ENCODE peak calls at places on chromosomes 7 and 10, in four cellular contexts. G, T, P and O are unnamed samples.

GRCh38 chr7:3301472-3301778 is 373 bp downstream of the SDK1 start:
- DNase-seq in G (no peak), T (no peak), P (no peak), O (no peak)

GRCh38 chr10:93620925-93621324 is 8.6 kb downstream of the PDE6C start:
- DNase-seq in G (no peak), T (no peak), P (no peak), O (no peak)

GRCh38 chr10:95377950-95378349 is 87.1 kb upstream of the PDLIM1 start:
- DNase-seq in G (no peak), T (no peak), P (no peak), O (no peak)

GRCh38 chr7:69764681-69765080 is 166.4 kb downstream of the AUTS2 start:
- DNase-seq in G (no peak), T (no peak), P (no peak), O (no peak)

GRCh38 chr10:8473205-8473604 is 418.7 kb downstream of the GATA3 start:
- DNase-seq in G (no peak), T (no peak), P (no peak), O (no peak)

GRCh38 chr7:28530175-28531142 is 118.1 kb downstream of the CREB5 start:
- DNase-seq in G (peak; percentile 59), T (peak; percentile 69), P (no peak), O (no peak)

GRCh38 chr10:1747590-1748157 is 10.3 kb upstream of the ADARB2 start:
- DNase-seq in G (no peak), T (no peak), P (no peak), O (no peak)

GRCh38 chr10:92238586-92239098 is 52.2 kb downstream of the CPEB3 start:
- DNase-seq in G (no peak), T (no peak), P (no peak), O (no peak)

GRCh38 chr7:159017210-159017609 is 127.5 kb downstream of the VIPR2 start:
- DNase-seq in G (no peak), T (no peak), P (no peak), O (no peak)

GRCh38 chr10:28505359-28505959 is 27.5 kb upstream of the WAC start:
- DNase-seq in G (no peak), T (no peak), P (no peak), O (no peak)

GRCh38 chr7:17523813-17524741 is 225.6 kb downstream of the AHR start:
- DNase-seq in G (no peak), T (peak; percentile 83), P (no peak), O (peak; percentile 75)

GRCh38 chr10:59752278-59752940 is 846 bp downstream of the MRLN start:
- DNase-seq in G (no peak), T (no peak), P (no peak), O (no peak)

GRCh38 chr7:74575083-74575803 is 82.3 kb upstream of the GTF2I start:
- DNase-seq in G (no peak), T (no peak), P (peak; percentile 83), O (no peak)
- H3K4me3 ChIP-seq in G (no peak overlapping the region), T (no peak overlapping the region), P (no peak overlapping the region), O (no peak overlapping the region)

DNA sequence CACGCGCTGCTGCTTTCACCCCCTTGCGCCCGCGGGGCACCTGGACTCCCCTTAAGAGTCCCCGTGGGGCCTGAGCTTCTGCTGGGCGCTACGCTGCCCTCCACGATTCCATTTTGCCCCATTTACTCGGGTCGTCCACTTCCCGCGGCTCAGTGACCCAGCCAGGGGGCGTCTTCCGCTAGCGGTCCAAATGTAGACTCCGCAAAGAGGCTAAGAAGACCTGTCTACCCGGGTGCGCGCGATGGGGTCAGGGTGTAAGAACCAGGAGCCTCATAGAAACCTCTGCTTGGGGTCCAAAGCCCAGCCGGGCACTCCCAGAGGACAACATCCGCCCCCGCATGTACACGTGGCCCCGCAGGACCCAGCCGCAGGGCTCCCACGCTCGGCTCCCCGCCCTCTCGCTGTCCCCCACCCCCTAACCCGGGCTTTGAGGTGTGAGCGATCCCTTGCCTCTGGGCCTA is 5.2 kb upstream of the HMX2 start:
- DNase-seq in G (no peak), T (no peak), P (no peak), O (no peak)
- TF ChIP-seq CTCF in G (no peak), T (no peak), P (no peak), O (no peak)

GRCh38 chr7:93889261-93889660 is 1.3 kb downstream of the TFPI2 start:
- DNase-seq in G (no peak), T (no peak), P (no peak), O (no peak)
- H3K4me3 ChIP-seq in G (no peak overlapping the region), T (no peak overlapping the region), P (peak overlapping the region; percentile 63), O (no peak overlapping the region)

DNA sequence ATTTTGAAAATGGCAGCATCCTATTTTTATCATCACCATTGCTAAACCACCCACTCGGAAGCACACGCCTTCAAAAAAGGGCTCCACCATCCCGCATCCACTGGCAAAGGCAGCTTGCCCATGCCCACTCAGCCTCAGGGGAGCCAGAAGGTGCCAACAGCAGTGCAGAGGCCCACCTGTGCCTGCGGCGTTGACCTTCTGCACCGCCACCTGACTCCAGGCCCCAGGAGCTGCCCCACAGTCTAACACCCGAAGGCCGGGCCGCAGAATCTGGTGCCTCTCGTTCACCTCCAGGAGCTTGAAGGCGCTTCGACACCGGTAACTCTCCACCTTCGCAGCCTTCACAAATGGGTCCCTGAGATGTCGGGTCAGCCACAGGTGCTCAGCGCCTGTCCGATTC is 2.8 kb downstream of the MRM2 start:
- DNase-seq in G (no peak), T (no peak), P (no peak), O (no peak)
- TF ChIP-seq CTCF in G (no peak), T (no peak), P (no peak), O (no peak)

GRCh38 chr10:119087271-119087897 is 6.8 kb upstream of the EIF3A start:
- DNase-seq in G (no peak), T (no peak), P (no peak), O (no peak)

GRCh38 chr10:119090968-119091367 is 10.4 kb upstream of the EIF3A start:
- DNase-seq in G (no peak), T (no peak), P (no peak), O (no peak)

GRCh38 chr10:119095648-119096047 is 8.3 kb upstream of the DENND10 start:
- DNase-seq in G (no peak), T (no peak), P (no peak), O (no peak)

DNA sequence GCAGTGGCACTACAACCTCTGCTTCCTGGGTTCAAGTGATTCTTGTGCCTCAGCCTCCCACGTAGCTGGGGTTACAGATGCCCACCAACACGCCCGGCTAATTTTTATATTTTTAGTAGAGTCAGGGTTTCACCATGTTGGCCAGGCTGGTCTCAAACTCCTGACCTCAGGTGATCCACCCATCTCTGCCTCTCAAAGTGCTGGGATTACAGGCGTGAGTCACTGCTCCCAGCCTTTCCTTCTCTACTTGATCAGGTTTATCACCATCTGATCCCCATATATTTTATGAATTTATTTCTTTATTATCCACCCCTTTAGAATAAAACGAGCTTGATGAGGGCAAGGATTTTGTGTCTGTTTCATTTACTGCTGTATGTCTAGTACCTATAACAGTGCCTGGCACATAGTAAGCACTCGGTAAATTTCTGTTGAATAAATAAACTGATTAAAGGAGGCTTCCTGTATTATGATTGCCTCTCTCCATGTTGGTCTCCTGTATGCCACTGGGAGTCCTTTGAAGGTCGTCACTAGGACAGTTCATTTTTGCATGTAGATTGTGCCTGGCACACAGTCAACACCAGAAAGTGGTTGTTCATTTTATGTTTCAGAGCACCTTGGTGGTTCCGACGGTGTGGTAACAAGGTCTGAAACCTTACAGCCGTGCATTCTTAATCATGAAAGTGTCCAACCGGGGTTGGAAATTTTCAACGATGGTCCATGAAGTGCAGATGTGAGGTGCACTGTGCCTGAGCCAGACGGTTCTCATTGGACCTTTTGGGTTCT is 9.6 kb upstream of the EIF3A start:
- DNase-seq in G (no peak), T (no peak), P (no peak), O (no peak)
- H3K4me3 ChIP-seq in G (no peak overlapping the region), T (no peak overlapping the region), P (no peak overlapping the region), O (no peak overlapping the region)

GRCh38 chr7:30771859-30772429 is 727 bp downstream of the MINDY4 start:
- DNase-seq in G (no peak), T (no peak), P (peak; percentile 34), O (no peak)

GRCh38 chr7:30775992-30776391 is 4.8 kb downstream of the MINDY4 start:
- DNase-seq in G (no peak), T (no peak), P (no peak), O (no peak)

GRCh38 chr7:30772984-30773383 is 1.8 kb downstream of the MINDY4 start:
- DNase-seq in G (no peak), T (no peak), P (no peak), O (no peak)

GRCh38 chr7:30776971-30777370 is 5.8 kb downstream of the MINDY4 start:
- DNase-seq in G (no peak), T (no peak), P (no peak), O (no peak)

DNA sequence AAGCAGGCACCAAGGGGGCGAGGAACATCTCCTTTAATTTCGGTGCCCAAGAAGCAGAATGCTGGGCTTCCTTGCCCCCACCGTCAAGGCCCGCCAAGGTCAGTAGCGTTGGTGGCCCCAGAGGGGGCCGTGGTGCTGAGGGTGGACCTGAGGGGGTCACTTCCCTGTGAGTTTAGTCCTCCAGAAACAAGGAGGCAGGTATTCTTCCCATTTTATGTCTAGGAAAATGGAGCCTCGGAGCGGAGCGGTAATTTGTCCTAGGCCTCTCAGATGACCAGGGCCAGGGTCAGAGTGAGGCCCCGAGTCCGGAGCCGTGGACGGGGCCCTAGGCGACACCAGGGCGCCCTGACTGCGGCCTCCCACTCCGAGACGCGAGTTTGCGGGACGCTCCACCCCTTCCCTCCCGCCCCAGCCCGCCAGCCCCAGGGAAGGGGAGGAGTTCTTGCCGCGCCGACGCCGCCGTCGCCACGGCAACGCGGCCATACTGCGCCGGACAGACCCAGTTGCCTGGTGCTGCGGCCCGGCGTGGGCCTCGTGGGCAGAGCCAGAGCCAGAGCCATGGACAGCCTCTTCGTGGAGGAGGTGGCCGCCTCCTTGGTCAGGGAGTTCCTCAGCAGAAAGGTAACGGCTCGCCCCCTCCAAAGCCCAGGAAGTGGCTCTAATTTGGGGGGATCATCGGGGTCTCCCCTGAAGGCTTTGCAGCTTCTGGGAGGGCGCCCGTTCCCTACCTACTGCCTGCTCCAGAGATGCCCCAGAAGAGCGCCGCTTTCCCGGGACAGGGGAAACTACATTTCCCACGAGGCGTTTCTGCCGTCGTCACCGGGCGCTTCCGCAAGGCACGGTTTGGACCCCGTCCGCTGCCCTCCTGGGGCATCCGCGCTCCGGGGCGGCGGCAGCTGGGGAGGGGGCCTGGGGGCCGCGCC is at the start of gene MINDY4:
- DNase-seq in G (peak; percentile 89), T (peak; percentile 73), P (peak; percentile 87), O (no peak)
- TF ChIP-seq CTCF in G (no peak), T (no peak), P (no peak), O (no peak)

DNA sequence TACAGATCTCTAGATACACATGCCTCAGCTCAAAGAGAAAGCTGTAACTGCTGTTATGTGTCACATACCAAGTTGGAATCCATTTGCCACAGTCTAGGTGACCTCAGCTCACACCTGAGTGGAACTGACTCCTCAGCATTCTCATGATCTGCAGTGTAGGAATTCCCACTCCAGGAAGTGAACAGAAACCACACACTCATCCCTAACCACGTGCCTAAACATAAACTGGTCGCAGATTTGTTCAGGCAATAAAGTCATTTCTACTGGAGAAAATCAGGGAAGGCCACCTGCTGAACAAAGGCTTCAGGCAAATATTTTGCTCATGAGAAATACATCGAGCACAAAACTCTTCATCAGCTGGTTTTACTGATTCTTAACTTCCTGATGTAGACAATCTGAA is 23.0 kb upstream of the ZMYND11 start:
- DNase-seq in G (no peak), T (no peak), P (no peak), O (no peak)
- H3K4me3 ChIP-seq in G (no peak overlapping the region), T (no peak overlapping the region), P (no peak overlapping the region), O (no peak overlapping the region)